ENCODE peak calls at places on chromosomes 6 and 20, in five cellular contexts. S is IMR-90, X is GM12878, K is HepG2, F is K562. V is an unnamed sample.
A peak's percentile ranks its signal among the peaks of the same experiment; 100 is the strongest.

GRCh38 chr6:15447546-15448232 is 201.8 kb downstream of the JARID2 start:
- DNase-seq in S (no peak), X (no peak), K (no peak), F (no peak), V (no peak)

GRCh38 chr6:12957321-12958051 is 240.9 kb downstream of the PHACTR1 start:
- DNase-seq in S (peak; percentile 13), X (no peak), K (no peak), F (no peak), V (peak; percentile 59)

GRCh38 chr20:959996-960615 is 42.0 kb downstream of the RSPO4 start:
- DNase-seq in S (no peak), X (no peak), K (no peak), F (no peak), V (no peak)

GRCh38 chr6:149862901-149863595 is 1.1 kb downstream of the LRP11 start:
- DNase-seq in S (peak; percentile 57), X (no peak), K (peak; percentile 38), F (peak; percentile 56), V (peak; percentile 86)

GRCh38 chr20:48260370-48260769 is 475.1 kb upstream of the SULF2 start:
- DNase-seq in S (no peak), X (no peak), K (no peak), F (no peak), V (peak; percentile 39)

GRCh38 chr20:48823960-48824497 is 3.8 kb downstream of the PREX1 start:
- DNase-seq in S (peak; percentile 65), X (peak; percentile 76), K (no peak), F (no peak), V (no peak)

GRCh38 chr20:47262365-47263013 is 94.0 kb downstream of the ZMYND8 start:
- DNase-seq in S (no peak), X (peak; percentile 84), K (no peak), F (no peak), V (peak; percentile 51)

GRCh38 chr20:49713779-49714712 is at the start of gene B4GALT5:
- DNase-seq in S (peak; percentile 72), X (no peak), K (peak; percentile 66), F (peak; percentile 88), V (peak; percentile 95)

GRCh38 chr6:20028562-20028961 is 183.7 kb downstream of the MBOAT1 start:
- DNase-seq in S (no peak), X (no peak), K (no peak), F (no peak), V (no peak)

GRCh38 chr20:38843346-38843745 is 37.8 kb downstream of the PPP1R16B start:
- DNase-seq in S (no peak), X (no peak), K (no peak), F (no peak), V (no peak)

GRCh38 chr20:51392625-51393186 is 149.8 kb downstream of the NFATC2 start:
- DNase-seq in S (no peak), X (no peak), K (no peak), F (no peak), V (no peak)

GRCh38 chr20:34042286-34042685 is 48.6 kb downstream of the RALY start:
- DNase-seq in S (no peak), X (no peak), K (no peak), F (no peak), V (no peak)

GRCh38 chr20:32960222-32960518 is 44.1 kb downstream of the SUN5 start:
- DNase-seq in S (no peak), X (no peak), K (no peak), F (no peak), V (no peak)

GRCh38 chr6:5905431-5906339 is 101.0 kb downstream of the NRN1 start:
- DNase-seq in S (peak; percentile 81), X (no peak), K (no peak), F (no peak), V (no peak)

GRCh38 chr20:51487525-51488279 is 54.8 kb downstream of the NFATC2 start:
- DNase-seq in S (peak; percentile 95), X (no peak), K (peak; percentile 29), F (peak; percentile 24), V (no peak)

GRCh38 chr20:51258582-51259175 is 235.8 kb upstream of the KCNG1 start:
- DNase-seq in S (peak; percentile 17), X (no peak), K (no peak), F (no peak), V (no peak)

GRCh38 chr20:25213566-25214415 is 18.3 kb downstream of the ENTPD6 start:
- DNase-seq in S (no peak), X (no peak), K (no peak), F (no peak), V (no peak)

GRCh38 chr6:133953634-133954415 is 801 bp downstream of the TBPL1 start:
- DNase-seq in S (no peak), X (no peak), K (no peak), F (no peak), V (peak; percentile 22)

GRCh38 chr6:153096792-153097191 is 34.3 kb downstream of the RGS17 start:
- DNase-seq in S (no peak), X (no peak), K (no peak), F (no peak), V (no peak)

GRCh38 chr20:13552061-13552460 is 86.7 kb downstream of the TASP1 start:
- DNase-seq in S (peak; percentile 69), X (no peak), K (no peak), F (no peak), V (no peak)
- TF ChIP-seq MXI1 in S (no peak), X (no peak), K (no peak), F (no peak), V (no peak)

DNA sequence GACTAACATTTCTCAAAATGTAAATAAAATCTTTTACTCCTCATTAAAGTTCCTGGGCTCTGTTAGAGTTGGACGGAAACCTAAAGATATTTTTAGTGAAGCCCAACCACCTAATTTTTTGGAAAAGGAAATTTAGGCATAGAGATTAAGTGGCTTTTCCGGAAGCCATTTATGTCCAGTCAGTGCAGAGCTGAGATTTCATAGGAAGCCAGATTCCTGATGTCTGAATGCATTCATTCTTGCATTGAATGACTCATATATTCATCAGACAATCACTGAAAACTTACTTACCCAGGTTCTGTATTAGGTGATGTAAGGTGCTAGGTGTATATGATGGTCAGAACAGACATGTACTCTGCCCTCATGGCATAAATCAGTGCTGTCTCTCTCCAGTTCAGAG is 4.0 kb downstream of the SH3BGRL2 start:
- DNase-seq in S (peak; percentile 65), X (no peak), K (no peak), F (no peak), V (no peak)
- TF ChIP-seq MXI1 in S (no peak), X (no peak), K (no peak), F (no peak), V (no peak)

DNA sequence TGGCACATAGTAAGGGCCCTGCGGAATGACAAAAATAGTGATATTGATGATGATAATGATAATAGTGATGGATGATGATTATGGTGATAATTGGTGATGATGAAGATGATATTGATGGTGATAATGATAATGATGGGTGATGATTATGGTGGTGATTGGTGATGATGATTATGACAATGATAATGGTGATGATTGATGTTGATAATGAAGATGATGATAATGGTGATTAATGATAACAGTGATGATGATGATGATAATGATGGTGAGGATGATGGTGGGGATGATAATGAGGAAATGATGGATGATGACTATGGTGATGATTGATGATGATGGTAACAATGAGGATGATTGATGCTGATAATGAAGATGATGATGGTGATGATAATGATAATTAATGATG is 48.9 kb downstream of the EDN3 start:
- DNase-seq in S (no peak), X (no peak), K (no peak), F (no peak), V (no peak)
- TF ChIP-seq MXI1 in S (no peak), X (no peak), K (no peak), F (no peak), V (no peak)

DNA sequence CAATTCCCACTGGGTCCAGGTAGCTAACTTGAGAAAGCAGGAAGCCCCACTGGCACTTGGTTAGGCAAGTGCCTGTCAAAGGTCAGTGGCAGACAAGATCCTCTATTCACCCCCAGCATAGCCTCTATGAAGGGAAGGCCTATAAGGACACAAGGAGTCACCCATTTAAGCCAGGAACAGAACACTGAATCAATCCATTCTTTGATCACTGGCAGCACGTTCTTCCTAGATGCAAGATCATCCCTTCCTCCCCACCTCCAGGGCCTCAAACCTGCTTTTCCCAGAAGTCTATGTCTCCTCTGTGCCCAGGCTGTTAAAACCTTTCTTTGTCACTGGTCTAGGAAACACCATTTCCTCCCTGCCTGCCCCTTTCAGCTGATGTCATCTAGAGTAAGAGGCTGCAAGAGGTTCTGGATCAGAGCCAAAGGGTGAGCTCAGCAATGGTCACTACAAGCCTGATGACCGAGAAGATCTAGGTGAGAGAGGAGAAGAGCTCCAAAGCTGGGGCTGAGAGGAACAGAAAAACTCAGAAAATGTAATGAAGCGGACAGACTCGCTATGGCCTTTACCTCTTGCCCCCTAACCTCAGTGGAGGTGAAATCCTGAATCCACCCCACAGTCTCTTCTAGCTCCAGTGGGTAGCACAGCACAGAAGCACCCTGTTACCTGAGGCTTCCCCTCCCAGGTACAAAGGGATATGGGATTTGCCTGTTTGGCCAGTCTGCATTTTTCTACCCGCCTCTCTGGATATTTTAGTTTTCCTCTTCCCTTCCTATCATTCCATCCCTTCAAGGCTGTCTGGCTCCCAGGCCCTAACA is 1.8 kb downstream of the GTPBP2 start:
- DNase-seq in S (peak; percentile 99), X (peak; percentile 23), K (peak; percentile 89), F (peak; percentile 94), V (peak; percentile 75)
- TF ChIP-seq MXI1 in S (no peak), X (no peak), K (no peak), F (no peak), V (no peak)

GRCh38 chr6:108165714-108166663 is at the start of gene NR2E1:
- DNase-seq in S (peak; percentile 9), X (no peak), K (no peak), F (no peak), V (peak; percentile 70)
- TF ChIP-seq MXI1 in S (no peak), X (no peak), K (no peak), F (no peak), V (no peak)

DNA sequence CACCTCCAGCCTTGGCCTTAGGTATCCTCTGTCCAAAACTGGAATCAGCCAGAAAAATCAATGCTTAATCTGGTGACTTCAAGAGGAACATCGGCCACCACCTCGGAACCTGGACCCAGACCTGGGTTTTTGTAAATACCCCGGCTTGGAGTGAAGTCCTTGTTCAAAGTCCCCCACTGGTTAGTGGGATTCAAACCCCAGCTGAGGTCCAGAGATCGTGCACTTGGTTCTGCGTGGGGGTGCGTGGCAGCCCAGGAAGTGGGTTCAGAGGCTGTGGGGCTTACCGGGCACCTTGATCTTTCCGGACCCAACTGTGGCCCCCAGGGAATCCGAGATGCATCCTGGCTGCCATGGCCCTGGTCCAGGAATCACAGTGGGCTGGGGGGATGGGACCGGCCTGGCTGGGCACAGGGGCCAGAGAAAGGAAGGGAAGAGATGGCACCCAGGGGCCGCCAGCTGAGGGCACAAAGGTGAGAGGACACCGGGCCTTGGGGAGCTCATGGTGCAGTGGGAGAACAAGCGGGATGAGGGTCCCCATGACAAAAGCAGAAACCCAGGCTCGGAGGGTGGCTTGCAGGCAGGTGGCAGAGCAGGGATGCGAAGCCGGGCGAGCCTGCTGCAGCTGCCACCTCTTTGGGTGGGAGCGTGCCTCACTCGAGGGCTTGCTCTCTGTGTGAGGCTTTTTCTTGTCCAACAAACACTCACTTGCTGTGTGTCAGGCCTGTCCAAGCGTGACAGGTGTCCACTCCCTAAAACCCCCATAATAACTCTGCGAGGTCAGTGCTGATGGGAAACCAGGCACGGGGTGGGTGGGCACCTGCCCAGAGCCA is 27.7 kb downstream of the ZBP1 start:
- DNase-seq in S (no peak), X (no peak), K (no peak), F (no peak), V (no peak)
- TF ChIP-seq MXI1 in S (no peak), X (no peak), K (no peak), F (no peak), V (no peak)

DNA sequence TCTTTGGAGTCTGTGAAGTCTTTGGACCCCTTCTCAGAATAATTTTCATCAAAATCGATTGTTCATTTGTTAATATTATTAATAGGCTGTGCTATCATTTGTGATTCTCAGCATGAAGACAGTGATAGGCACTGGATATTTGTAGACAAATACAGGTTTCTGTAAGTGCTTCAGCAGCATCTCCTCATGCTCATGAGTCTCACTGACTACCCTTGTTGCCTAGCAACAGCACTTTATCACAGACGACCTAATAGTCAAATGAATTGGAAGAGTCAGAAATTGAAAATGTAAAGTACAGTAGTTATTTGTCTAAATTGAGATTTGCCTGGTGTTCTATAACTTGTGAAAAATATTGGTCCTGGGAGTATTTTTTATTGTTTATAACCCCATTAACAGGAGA is 684.5 kb downstream of the RFPL4B start:
- DNase-seq in S (no peak), X (no peak), K (no peak), F (no peak), V (no peak)
- TF ChIP-seq MXI1 in S (no peak), X (no peak), K (no peak), F (no peak), V (no peak)